ENCODE peak calls at places on chromosomes 11 and 22, in four cellular contexts. One of them, this sample, is unnamed.

GRCh38 chr11:95660038-95660437 is 129.5 kb downstream of the FAM76B start:
- DNase-seq in lower lobe of right lung: no peak
- DNase-seq in GM23338: peak; percentile 30
- DNase-seq in heart left ventricle: no peak
- DNase-seq in this sample: no peak

GRCh38 chr11:18347471-18348125 is 25.2 kb downstream of the GTF2H1 start:
- DNase-seq in lower lobe of right lung: no peak
- DNase-seq in GM23338: no peak
- DNase-seq in heart left ventricle: no peak
- DNase-seq in this sample: no peak

GRCh38 chr22:31313366-31314147 is 21.3 kb upstream of the PIK3IP1 start:
- DNase-seq in lower lobe of right lung: peak; percentile 89
- DNase-seq in GM23338: peak; percentile 95
- DNase-seq in heart left ventricle: peak; percentile 67
- DNase-seq in this sample: peak; percentile 70

GRCh38 chr22:39325392-39325932 is 6.0 kb upstream of the RPL3 start:
- DNase-seq in lower lobe of right lung: no peak
- DNase-seq in GM23338: no peak
- DNase-seq in heart left ventricle: no peak
- DNase-seq in this sample: no peak

GRCh38 chr22:47035443-47035881 is 273.0 kb downstream of the TBC1D22A start:
- DNase-seq in lower lobe of right lung: peak; percentile 36
- DNase-seq in GM23338: no peak
- DNase-seq in heart left ventricle: no peak
- DNase-seq in this sample: no peak

GRCh38 chr22:45896153-45896951 is 80.6 kb downstream of the WNT7B start:
- DNase-seq in lower lobe of right lung: peak; percentile 72
- DNase-seq in GM23338: peak; percentile 83
- DNase-seq in heart left ventricle: no peak
- DNase-seq in this sample: no peak

GRCh38 chr11:45732343-45732742 is 66.9 kb upstream of the CHST1 start:
- DNase-seq in lower lobe of right lung: no peak
- DNase-seq in GM23338: no peak
- DNase-seq in heart left ventricle: no peak
- DNase-seq in this sample: no peak

GRCh38 chr11:64382586-64382985 is 23.6 kb downstream of the RPS6KA4 start:
- DNase-seq in lower lobe of right lung: no peak
- DNase-seq in GM23338: no peak
- DNase-seq in heart left ventricle: no peak
- DNase-seq in this sample: no peak

GRCh38 chr22:45562537-45563361 is 60.1 kb downstream of the FBLN1 start:
- DNase-seq in lower lobe of right lung: no peak
- DNase-seq in GM23338: no peak
- DNase-seq in heart left ventricle: no peak
- DNase-seq in this sample: no peak

GRCh38 chr11:112292785-112293407 is 32.2 kb upstream of the PLET1 start:
- DNase-seq in lower lobe of right lung: no peak
- DNase-seq in GM23338: no peak
- DNase-seq in heart left ventricle: no peak
- DNase-seq in this sample: no peak

GRCh38 chr11:57493507-57494503 is 21.7 kb downstream of the SLC43A1 start:
- DNase-seq in lower lobe of right lung: peak; percentile 81
- DNase-seq in GM23338: peak; percentile 97
- DNase-seq in heart left ventricle: peak; percentile 81
- DNase-seq in this sample: peak; percentile 76

GRCh38 chr22:31753005-31753633 is 700 bp upstream of the DEPDC5 start:
- DNase-seq in lower lobe of right lung: peak; percentile 62
- DNase-seq in GM23338: peak; percentile 88
- DNase-seq in heart left ventricle: peak; percentile 67
- DNase-seq in this sample: peak; percentile 80

GRCh38 chr11:17535488-17535887 is 8.7 kb downstream of the USH1C start:
- DNase-seq in lower lobe of right lung: no peak
- DNase-seq in GM23338: no peak
- DNase-seq in heart left ventricle: no peak
- DNase-seq in this sample: no peak

DNA sequence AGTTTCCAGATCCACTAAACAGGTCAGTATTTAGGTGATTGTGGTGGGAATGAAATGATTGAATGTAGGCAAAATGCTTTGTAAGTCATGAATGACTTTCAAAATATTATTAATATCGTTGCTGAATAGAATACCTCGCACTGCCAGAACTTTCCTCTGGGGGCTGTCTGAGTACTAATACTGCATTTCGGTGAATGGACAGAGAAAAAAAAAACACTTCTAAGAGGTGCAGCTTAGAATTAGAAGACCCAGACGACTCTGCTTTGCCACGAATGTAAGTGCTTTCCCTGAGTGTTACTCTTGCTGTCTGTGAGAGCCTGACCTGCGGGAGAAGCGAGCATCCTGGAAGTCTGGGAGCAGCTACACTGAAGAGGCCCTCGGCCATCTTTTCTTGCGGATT is 95.0 kb downstream of the SCN3B start:
- DNase-seq in lower lobe of right lung: no peak
- DNase-seq in GM23338: no peak
- DNase-seq in heart left ventricle: no peak
- DNase-seq in this sample: no peak
- TF ChIP-seq CTCF in lower lobe of right lung: no peak
- TF ChIP-seq CTCF in GM23338: peak; percentile 34
- TF ChIP-seq CTCF in heart left ventricle: no peak
- TF ChIP-seq CTCF in this sample: peak; percentile 19

DNA sequence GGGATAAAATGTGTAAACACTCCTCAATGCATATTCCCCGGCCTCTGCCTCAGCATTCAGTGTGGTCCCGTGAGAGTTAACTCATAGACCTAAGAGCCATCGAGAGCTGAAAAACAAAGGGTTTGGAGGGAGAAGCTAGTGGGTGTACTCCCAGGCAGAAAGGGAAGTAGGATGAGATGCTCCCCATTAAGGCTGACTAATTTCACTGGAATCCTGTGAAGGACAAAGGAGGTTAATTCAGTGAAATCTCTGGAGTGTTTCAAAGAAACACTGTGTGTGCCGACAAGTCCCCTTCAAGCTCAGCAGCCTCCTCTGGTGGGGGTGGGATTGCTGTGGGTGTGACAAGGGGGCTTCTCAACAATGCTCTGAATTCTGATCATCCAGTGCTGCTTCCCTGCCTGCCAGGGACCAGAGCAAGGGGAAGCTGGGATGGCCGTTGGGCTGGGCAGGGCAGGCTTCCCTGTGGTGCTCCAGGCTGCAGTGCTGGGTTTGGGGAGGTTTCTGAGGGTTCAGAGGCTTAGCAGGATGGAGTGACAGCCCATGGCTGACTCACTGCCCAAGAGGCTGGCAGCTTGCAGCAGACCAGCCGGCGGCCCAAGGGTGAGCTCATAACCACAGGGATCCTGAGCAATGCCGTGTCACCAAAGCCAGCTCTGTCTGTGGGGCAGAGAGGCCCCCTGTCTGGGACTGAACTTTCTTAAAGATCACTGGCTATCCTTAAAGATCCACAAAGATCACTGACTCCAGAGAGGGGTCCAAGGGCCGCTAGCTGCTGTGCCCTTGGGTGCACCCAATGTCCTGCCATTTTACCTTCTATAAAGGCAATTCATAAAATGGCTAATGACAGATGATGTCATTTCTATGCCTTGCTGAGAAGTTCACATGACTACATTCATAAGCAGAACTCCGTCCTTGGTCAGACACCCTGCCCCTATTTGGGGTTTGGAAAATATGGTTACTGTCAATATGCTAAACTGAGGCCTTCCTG is 61.3 kb upstream of the BMAL1 start:
- DNase-seq in lower lobe of right lung: no peak
- DNase-seq in GM23338: peak; percentile 35
- DNase-seq in heart left ventricle: peak; percentile 55
- DNase-seq in this sample: no peak
- TF ChIP-seq CTCF in lower lobe of right lung: no peak
- TF ChIP-seq CTCF in GM23338: no peak
- TF ChIP-seq CTCF in heart left ventricle: no peak
- TF ChIP-seq CTCF in this sample: no peak

GRCh38 chr11:126186708-126187481 is 24.6 kb downstream of the RPUSD4 start:
- DNase-seq in lower lobe of right lung: no peak
- DNase-seq in GM23338: peak; percentile 53
- DNase-seq in heart left ventricle: no peak
- DNase-seq in this sample: no peak
- TF ChIP-seq CTCF in lower lobe of right lung: no peak
- TF ChIP-seq CTCF in GM23338: peak; percentile 50
- TF ChIP-seq CTCF in heart left ventricle: no peak
- TF ChIP-seq CTCF in this sample: no peak

DNA sequence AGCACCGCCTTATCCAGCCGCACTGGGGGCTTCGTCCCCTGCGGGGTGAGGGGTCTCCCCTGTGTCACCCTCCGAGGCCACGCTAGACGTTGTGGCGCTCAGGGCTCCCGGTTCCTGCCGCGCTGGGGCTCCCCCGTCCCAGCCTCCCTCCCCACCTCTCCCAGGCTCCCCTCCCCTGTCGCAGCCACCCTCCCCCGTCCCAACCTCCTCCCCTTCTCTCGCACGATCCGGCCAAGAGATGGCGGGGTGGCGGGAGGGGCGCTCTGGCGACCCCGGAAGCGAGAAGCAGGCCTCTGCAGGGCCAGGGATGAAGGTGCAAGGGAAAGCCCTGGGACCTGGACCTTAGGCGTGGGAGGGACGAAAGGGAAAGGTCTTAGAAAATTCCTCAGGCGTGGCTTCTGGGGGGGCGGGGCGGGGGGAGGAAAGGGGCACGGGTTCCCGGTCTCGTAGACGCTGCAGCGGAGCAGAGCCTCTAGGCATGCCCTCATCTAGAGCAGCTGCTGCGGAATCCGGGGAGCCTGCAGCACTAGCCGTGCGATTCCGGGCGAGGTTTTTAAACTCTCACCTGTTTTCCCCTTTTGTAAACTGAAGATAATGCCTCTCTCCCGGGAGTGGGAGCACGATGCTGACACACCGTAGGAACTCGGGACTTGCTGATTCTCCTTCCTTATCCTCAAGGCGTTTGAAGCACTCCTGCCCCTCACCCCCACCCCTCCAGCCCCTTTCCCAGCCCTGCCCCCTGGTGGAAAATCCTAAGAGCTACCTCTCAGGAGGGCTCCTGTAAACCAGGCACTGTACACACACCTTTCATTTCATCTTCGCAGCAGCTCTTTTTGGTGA is 14.4 kb downstream of the KCNJ5 start:
- DNase-seq in lower lobe of right lung: peak; percentile 73
- DNase-seq in GM23338: peak; percentile 84
- DNase-seq in heart left ventricle: peak; percentile 71
- DNase-seq in this sample: peak; percentile 56
- TF ChIP-seq CTCF in lower lobe of right lung: peak; percentile 56
- TF ChIP-seq CTCF in GM23338: peak; percentile 66
- TF ChIP-seq CTCF in heart left ventricle: peak; percentile 63
- TF ChIP-seq CTCF in this sample: peak; percentile 23

GRCh38 chr11:8180469-8180868 is 11.6 kb upstream of the RIC3 start:
- DNase-seq in lower lobe of right lung: no peak
- DNase-seq in GM23338: peak; percentile 71
- DNase-seq in heart left ventricle: no peak
- DNase-seq in this sample: no peak
- TF ChIP-seq CTCF in lower lobe of right lung: no peak
- TF ChIP-seq CTCF in GM23338: peak; percentile 59
- TF ChIP-seq CTCF in heart left ventricle: no peak
- TF ChIP-seq CTCF in this sample: no peak

GRCh38 chr11:100574894-100575769 is 112.0 kb upstream of the ARHGAP42 start:
- DNase-seq in lower lobe of right lung: no peak
- DNase-seq in GM23338: peak; percentile 57
- DNase-seq in heart left ventricle: no peak
- DNase-seq in this sample: no peak
- TF ChIP-seq CTCF in lower lobe of right lung: peak; percentile 36
- TF ChIP-seq CTCF in GM23338: peak; percentile 69
- TF ChIP-seq CTCF in heart left ventricle: peak; percentile 19
- TF ChIP-seq CTCF in this sample: peak; percentile 22

This sample was measured in nephron progenitor cell.